ENCODE peak calls at places on chromosomes 6 and 20, in seven cellular contexts. Y is choroid plexus epithelial cell; T is neural crest cell; R is anterior cingulate cortex; C is endothelial cell of umbilical vein; A is adipocyte; V is activated T-cell treated with anti-CD3 and anti-CD28 coated beads, Interleukin-2, amount 50 U/mL, for 48 hours. M is an unnamed sample.

GRCh38 chr6:41182069-41183034 is 18.6 kb downstream of the TREML2 start:
- DNase-seq in A (peak), Y (peak), T (peak), C (peak), V (peak), R (no peak), M (no peak)

GRCh38 chr6:20118877-20119276 is 93.4 kb downstream of the MBOAT1 start:
- DNase-seq in C (no peak), A (no peak), R (no peak), V (no peak), Y (no peak), T (no peak), M (no peak)

GRCh38 chr6:88807622-88808021 is 155.8 kb downstream of the RNGTT start:
- DNase-seq in V (no peak), C (no peak), A (no peak), T (no peak), Y (no peak), R (no peak), M (no peak)

GRCh38 chr6:167564416-167565250 is 239.7 kb downstream of the TTLL2 start:
- DNase-seq in V (no peak), T (no peak), R (no peak), C (no peak), Y (no peak), A (no peak), M (peak)

GRCh38 chr6:106702451-106703110 is 73.2 kb downstream of the QRSL1 start:
- DNase-seq in R (no peak), A (no peak), T (no peak), Y (no peak), C (no peak), V (no peak), M (no peak)

GRCh38 chr20:45373353-45374100 is 4.6 kb downstream of the TP53TG5 start:
- DNase-seq in V (peak), Y (peak), C (peak), T (peak), A (peak), R (peak), M (peak)

GRCh38 chr6:150090328-150090727 is 21.4 kb upstream of the ULBP3 start:
- DNase-seq in V (no peak), T (no peak), C (no peak), A (no peak), Y (no peak), R (no peak), M (no peak)

GRCh38 chr6:116210750-116211425 is 43.0 kb downstream of the TSPYL4 start:
- DNase-seq in R (no peak), V (no peak), A (peak), C (no peak), T (no peak), Y (peak), M (no peak)

GRCh38 chr6:142323377-142323776 is 21.6 kb downstream of the ADGRG6 start:
- DNase-seq in C (no peak), Y (peak), T (no peak), V (no peak), A (peak), R (no peak), M (no peak)

GRCh38 chr6:125611573-125612399 is 137.6 kb upstream of the HEY2 start:
- DNase-seq in A (peak), T (no peak), V (no peak), C (peak), R (peak), Y (peak), M (no peak)

GRCh38 chr6:132712366-132712765 is 1.5 kb downstream of the VNN1 start:
- DNase-seq in V (no peak), C (peak), A (no peak), T (no peak), R (no peak), Y (peak), M (no peak)

GRCh38 chr6:110542311-110543024 is 66.1 kb upstream of the SLC22A16 start:
- DNase-seq in R (peak), Y (no peak), T (no peak), V (no peak), A (peak), C (no peak), M (no peak)

GRCh38 chr20:1810926-1811620 is 84.1 kb upstream of the SIRPA start:
- DNase-seq in V (no peak), Y (peak), A (peak), T (no peak), C (peak), R (peak), M (peak)

GRCh38 chr6:112701201-112701600 is 354.1 kb downstream of the RFPL4B start:
- DNase-seq in A (peak), R (no peak), Y (peak), C (peak), T (no peak), V (no peak), M (no peak)

GRCh38 chr20:55632592-55632991 is 372.7 kb downstream of the CBLN4 start:
- DNase-seq in Y (no peak), A (no peak), T (no peak), V (no peak), R (no peak), C (no peak), M (no peak)

GRCh38 chr6:74170118-74170517 is 474.1 kb downstream of the CD109 start:
- DNase-seq in C (no peak), T (no peak), R (no peak), A (peak), Y (peak), V (no peak), M (no peak)

GRCh38 chr20:44008806-44009678 is 94.4 kb downstream of the TOX2 start:
- DNase-seq in Y (no peak), A (no peak), C (no peak), V (peak), T (no peak), R (no peak), M (no peak)

GRCh38 chr6:32167761-32168262 is 3.4 kb downstream of the EGFL8 start:
- DNase-seq in T (no peak), V (no peak), C (no peak), R (no peak), Y (no peak), A (no peak), M (no peak)

M was measured in esophagus muscularis mucosa.